ENCODE peak calls at places on chromosomes 13 and 19, in six cellular contexts. M is neuronal stem cell, Q is H1, Y is mesenchymal stem cell, Z is IMR-90, T is trophoblast cell. B is an unnamed sample.
A peak's percentile ranks its signal among the peaks of the same experiment; 100 is the strongest.

GRCh38 chr19:764301-764700 is 13.4 kb downstream of the MISP start:
- DNase-seq in M (no peak), Q (no peak), Y (no peak), Z (no peak), T (no peak), B (no peak)

GRCh38 chr19:47097396-47098217 is 16.0 kb downstream of the ZC3H4 start:
- DNase-seq in M (no peak), Q (no peak), Y (no peak), Z (no peak), T (no peak), B (no peak)

GRCh38 chr13:73998631-73999030 is 135.6 kb downstream of the KLF12 start:
- DNase-seq in M (no peak), Q (no peak), Y (no peak), Z (no peak), T (peak; percentile 27), B (no peak)

GRCh38 chr13:21458457-21458815 is 667 bp downstream of the ZDHHC20 start:
- DNase-seq in M (no peak), Q (no peak), Y (no peak), Z (no peak), T (peak; percentile 77), B (peak; percentile 66)

GRCh38 chr19:45251452-45252354 is 632 bp downstream of the MARK4 start:
- DNase-seq in M (no peak), Q (no peak), Y (peak; percentile 41), Z (no peak), T (no peak), B (no peak)

GRCh38 chr13:108322206-108322824 is 52.8 kb downstream of the TNFSF13B start:
- DNase-seq in M (peak; percentile 24), Q (no peak), Y (peak; percentile 56), Z (peak; percentile 52), T (peak; percentile 69), B (no peak)

GRCh38 chr13:41236369-41236768 is 27.0 kb downstream of the MTRF1 start:
- DNase-seq in M (no peak), Q (no peak), Y (no peak), Z (no peak), T (no peak), B (no peak)

GRCh38 chr13:50386527-50387123 is 371.4 kb downstream of the KCNRG start:
- DNase-seq in M (peak; percentile 24), Q (no peak), Y (peak; percentile 49), Z (peak; percentile 82), T (no peak), B (no peak)

GRCh38 chr13:34671136-34671535 is 270.9 kb upstream of the NBEA start:
- DNase-seq in M (no peak), Q (no peak), Y (no peak), Z (no peak), T (no peak), B (no peak)

GRCh38 chr13:109700176-109700575 is 86.2 kb downstream of the IRS2 start:
- DNase-seq in M (no peak), Q (no peak), Y (peak; percentile 80), Z (peak; percentile 24), T (no peak), B (no peak)

GRCh38 chr13:51330741-51331140 is 8.8 kb upstream of the SERPINE3 start:
- DNase-seq in M (no peak), Q (no peak), Y (no peak), Z (no peak), T (no peak), B (no peak)

GRCh38 chr19:14383898-14384669 is 2.8 kb downstream of the ADGRE5 start:
- DNase-seq in M (no peak), Q (no peak), Y (peak; percentile 83), Z (peak; percentile 55), T (peak; percentile 38), B (no peak)

GRCh38 chr19:35963514-35963913 is 27.3 kb downstream of the LRFN3 start:
- DNase-seq in M (peak; percentile 69), Q (no peak), Y (peak; percentile 68), Z (peak; percentile 56), T (peak; percentile 75), B (peak; percentile 76)

GRCh38 chr13:110213461-110214074 is 93.4 kb downstream of the COL4A1 start:
- DNase-seq in M (no peak), Q (peak; percentile 23), Y (no peak), Z (no peak), T (peak; percentile 33), B (no peak)

GRCh38 chr13:94169783-94170513 is 309.5 kb downstream of the DCT start:
- DNase-seq in M (no peak), Q (no peak), Y (no peak), Z (no peak), T (no peak), B (no peak)

GRCh38 chr13:76637651-76638111 is 248.5 kb downstream of the KCTD12 start:
- DNase-seq in M (no peak), Q (no peak), Y (no peak), Z (peak; percentile 1), T (peak; percentile 5), B (no peak)

GRCh38 chr19:50300814-50301606 is 28.2 kb downstream of the KCNC3 start:
- DNase-seq in M (no peak), Q (no peak), Y (peak; percentile 49), Z (peak; percentile 79), T (no peak), B (no peak)

GRCh38 chr13:74929436-74929835 is 552.5 kb downstream of the TBC1D4 start:
- DNase-seq in M (no peak), Q (no peak), Y (no peak), Z (no peak), T (no peak), B (no peak)

GRCh38 chr19:5078179-5078578 is 109.3 kb downstream of the KDM4B start:
- DNase-seq in M (no peak), Q (no peak), Y (no peak), Z (no peak), T (no peak), B (no peak)

GRCh38 chr19:45179063-45179847 is 671 bp downstream of the BLOC1S3 start:
- DNase-seq in M (no peak), Q (no peak), Y (peak; percentile 52), Z (peak; percentile 17), T (peak; percentile 49), B (no peak)

GRCh38 chr19:51803529-51803928 is 8.6 kb downstream of the FPR3 start:
- DNase-seq in M (no peak), Q (no peak), Y (no peak), Z (no peak), T (no peak), B (no peak)

GRCh38 chr19:51807111-51807701 is 12.2 kb downstream of the FPR3 start:
- DNase-seq in M (no peak), Q (peak; percentile 46), Y (no peak), Z (no peak), T (peak; percentile 96), B (peak; percentile 28)

GRCh38 chr19:51802775-51803174 is 7.8 kb downstream of the FPR3 start:
- DNase-seq in M (no peak), Q (no peak), Y (no peak), Z (no peak), T (no peak), B (no peak)

GRCh38 chr19:51800849-51801244 is 5.9 kb downstream of the FPR3 start:
- DNase-seq in M (no peak), Q (no peak), Y (no peak), Z (no peak), T (no peak), B (no peak)

GRCh38 chr19:51803965-51804364 is 9.0 kb downstream of the FPR3 start:
- DNase-seq in M (no peak), Q (no peak), Y (no peak), Z (no peak), T (peak; percentile 90), B (no peak)
- H2AFZ ChIP-seq in M (no peak overlapping the region), Q (no peak overlapping the region), Y (no peak overlapping the region), Z (no peak overlapping the region), T (no peak overlapping the region), B (no peak overlapping the region)

DNA sequence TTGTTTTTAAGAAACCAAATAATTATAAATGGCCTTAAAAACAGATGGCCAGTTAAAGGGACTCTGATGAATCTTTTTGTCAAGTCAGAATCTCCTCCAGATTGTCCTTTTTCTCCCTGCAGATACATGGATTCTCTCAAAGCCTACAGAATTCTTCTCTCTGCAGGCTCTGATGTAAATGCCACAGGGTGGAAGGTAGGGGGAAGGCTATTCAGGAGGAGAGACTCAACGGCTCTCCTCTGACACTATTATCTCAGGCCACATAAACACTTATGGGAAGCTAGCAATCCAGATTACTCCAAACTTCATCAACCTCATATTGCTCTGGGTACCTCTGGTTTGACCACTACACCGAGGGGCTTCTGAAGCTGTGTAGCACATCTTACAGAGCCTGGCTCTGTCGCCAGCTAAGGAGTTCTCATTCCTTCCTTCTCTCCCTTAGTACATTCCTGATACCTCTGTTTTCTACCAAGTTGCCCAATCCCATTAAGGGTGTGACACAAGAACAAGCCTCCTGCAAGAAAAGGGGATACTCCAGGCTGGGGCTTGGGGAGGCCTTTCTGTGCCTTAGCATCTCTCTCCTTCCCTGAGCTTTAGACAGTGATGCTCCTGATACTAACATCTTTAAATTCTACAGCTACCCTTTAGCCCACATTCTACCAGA is 14.9 kb downstream of the LCP1 start:
- DNase-seq in M (no peak), Q (no peak), Y (no peak), Z (no peak), T (no peak), B (no peak)
- H3K4me1 ChIP-seq in M (peaks cover 20% of the 10 kb centered on the region), Q (peaks cover 6% of the 10 kb centered on the region), Y (peaks cover 7% of the 10 kb centered on the region), Z (no peaks in the 10 kb centered on the region), T (peaks cover 19% of the 10 kb centered on the region), B (no peaks in the 10 kb centered on the region)

GRCh38 chr13:27522847-27523246 is 72.5 kb upstream of the MTIF3 start:
- DNase-seq in M (no peak), Q (no peak), Y (no peak), Z (no peak), T (no peak), B (no peak)

GRCh38 chr13:27524981-27525975 is 74.9 kb upstream of the MTIF3 start:
- DNase-seq in M (no peak), Q (no peak), Y (no peak), Z (no peak), T (no peak), B (no peak)

GRCh38 chr13:27528908-27529307 is 78.5 kb upstream of the MTIF3 start:
- DNase-seq in M (no peak), Q (no peak), Y (no peak), Z (no peak), T (no peak), B (no peak)

GRCh38 chr13:27523345-27524073 is 73.1 kb upstream of the MTIF3 start:
- DNase-seq in M (no peak), Q (no peak), Y (no peak), Z (no peak), T (no peak), B (no peak)

GRCh38 chr13:27526516-27526915 is 76.2 kb upstream of the MTIF3 start:
- DNase-seq in M (no peak), Q (no peak), Y (no peak), Z (no peak), T (no peak), B (no peak)
- H3K14ac ChIP-seq in M (no peak overlapping the region), Q (no peak overlapping the region), Y (no peak overlapping the region), Z (no peak overlapping the region), T (no peak overlapping the region), B (no peak overlapping the region)

DNA sequence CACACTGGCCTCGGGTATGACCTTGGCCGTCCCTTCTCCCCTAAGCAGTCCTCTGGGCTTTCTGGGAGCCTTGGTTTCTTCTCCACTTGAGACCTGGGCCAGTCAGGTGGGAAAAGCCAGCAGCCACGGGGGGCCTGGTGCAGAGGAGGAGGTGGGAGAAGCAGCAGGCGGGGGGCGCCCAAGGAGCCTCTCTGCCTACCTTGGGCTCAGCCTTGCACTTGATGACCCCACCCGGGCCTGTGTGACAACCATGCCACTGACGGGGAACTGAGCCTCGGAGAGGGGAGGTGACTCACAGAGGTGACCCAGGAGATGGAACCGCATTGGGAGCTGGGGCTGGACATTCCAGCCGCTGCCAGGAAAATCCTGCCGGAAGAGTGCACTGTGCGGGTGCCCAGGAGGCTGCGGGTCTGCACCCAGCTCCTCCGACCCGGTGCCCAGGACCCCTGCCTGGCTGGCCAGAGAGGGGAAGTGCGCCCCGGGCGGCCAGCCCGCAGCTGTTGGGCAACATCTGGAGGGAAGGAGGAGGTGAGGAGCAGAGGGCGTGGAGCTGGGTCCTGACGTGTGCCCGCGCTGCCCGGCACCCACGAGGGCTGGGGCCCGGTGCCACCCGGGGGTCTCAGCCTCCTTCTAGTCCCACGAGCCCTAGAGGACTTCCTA is 23.4 kb upstream of the SLC7A10 start:
- DNase-seq in M (no peak), Q (no peak), Y (no peak), Z (no peak), T (peak; percentile 99), B (no peak)
- H2AFZ ChIP-seq in M (no peak overlapping the region), Q (no peak overlapping the region), Y (no peak overlapping the region), Z (no peak overlapping the region), T (no peak overlapping the region), B (no peak overlapping the region)

B was measured in H9.